ENCODE peak calls at places on chromosome 3, in six cellular contexts. V, Z, M, C, N and Q are unnamed samples.

GRCh38 chr3:184181596-184181995 is 4.4 kb upstream of the ABCF3 start:
- DNase-seq in V (no peak), Z (no peak), M (no peak), C (no peak), N (no peak), Q (no peak)

GRCh38 chr3:169104972-169105371 is 558.5 kb downstream of the MECOM start:
- DNase-seq in V (peak; percentile 9), Z (no peak), M (peak; percentile 7), C (no peak), N (no peak), Q (no peak)

GRCh38 chr3:125403789-125404188 is 28.7 kb upstream of the ZNF148 start:
- DNase-seq in V (no peak), Z (no peak), M (no peak), C (no peak), N (no peak), Q (no peak)

GRCh38 chr3:170154084-170154483 is 27.4 kb downstream of the PHC3 start:
- DNase-seq in V (no peak), Z (no peak), M (no peak), C (no peak), N (no peak), Q (no peak)

GRCh38 chr3:38401563-38401962 is 52.1 kb upstream of the ACVR2B start:
- DNase-seq in V (no peak), Z (no peak), M (no peak), C (no peak), N (no peak), Q (no peak)

GRCh38 chr3:160981217-160981938 is 123.8 kb downstream of the B3GALNT1 start:
- DNase-seq in V (no peak), Z (no peak), M (no peak), C (no peak), N (peak; percentile 31), Q (no peak)

GRCh38 chr3:73080201-73080966 is 18.9 kb downstream of the EBLN2 start:
- DNase-seq in V (no peak), Z (no peak), M (no peak), C (no peak), N (no peak), Q (no peak)

GRCh38 chr3:186108106-186108940 is 566 bp downstream of the ETV5 start:
- DNase-seq in V (peak; percentile 59), Z (peak; percentile 76), M (peak; percentile 33), C (peak; percentile 67), N (no peak), Q (peak; percentile 80)

GRCh38 chr3:143288944-143289343 is 169.4 kb downstream of the CHST2 start:
- DNase-seq in V (no peak), Z (no peak), M (no peak), C (no peak), N (no peak), Q (no peak)

GRCh38 chr3:52458770-52459540 is 3.6 kb downstream of the NISCH start:
- DNase-seq in V (no peak), Z (no peak), M (no peak), C (no peak), N (peak; percentile 27), Q (no peak)

GRCh38 chr3:125434582-125435011 is 59.5 kb upstream of the ZNF148 start:
- DNase-seq in V (no peak), Z (no peak), M (no peak), C (no peak), N (peak; percentile 56), Q (no peak)

GRCh38 chr3:61789861-61790260 is 228.5 kb downstream of the PTPRG start:
- DNase-seq in V (no peak), Z (no peak), M (no peak), C (no peak), N (no peak), Q (no peak)

GRCh38 chr3:15292765-15293522 is 39.4 kb downstream of the SH3BP5 start:
- DNase-seq in V (no peak), Z (no peak), M (no peak), C (no peak), N (no peak), Q (no peak)

GRCh38 chr3:17891139-17891850 is 148.9 kb upstream of the TBC1D5 start:
- DNase-seq in V (no peak), Z (no peak), M (no peak), C (peak; percentile 23), N (no peak), Q (no peak)

GRCh38 chr3:123834631-123835030 is 49.5 kb downstream of the MYLK start:
- DNase-seq in V (no peak), Z (no peak), M (no peak), C (no peak), N (no peak), Q (peak; percentile 25)

GRCh38 chr3:11206316-11206715 is 52.0 kb downstream of the HRH1 start:
- DNase-seq in V (no peak), Z (no peak), M (no peak), C (no peak), N (no peak), Q (no peak)

GRCh38 chr3:43893721-43894120 is 203.0 kb downstream of the ABHD5 start:
- DNase-seq in V (no peak), Z (no peak), M (no peak), C (no peak), N (no peak), Q (no peak)

GRCh38 chr3:167372138-167372537 is 8.0 kb downstream of the ZBBX start:
- DNase-seq in V (no peak), Z (no peak), M (no peak), C (no peak), N (no peak), Q (peak; percentile 32)

GRCh38 chr3:40445062-40445461 is 12.1 kb upstream of the RPL14 start:
- DNase-seq in V (no peak), Z (no peak), M (no peak), C (no peak), N (no peak), Q (no peak)

GRCh38 chr3:32374788-32375595 is 16.7 kb upstream of the CMTM7 start:
- DNase-seq in V (peak; percentile 63), Z (peak; percentile 82), M (peak; percentile 63), C (peak; percentile 48), N (peak; percentile 42), Q (peak; percentile 78)

GRCh38 chr3:143263844-143264243 is 144.3 kb downstream of the CHST2 start:
- DNase-seq in V (no peak), Z (no peak), M (no peak), C (no peak), N (no peak), Q (no peak)

GRCh38 chr3:46168583-46168982 is 39.5 kb downstream of the CCR1 start:
- DNase-seq in V (no peak), Z (no peak), M (no peak), C (no peak), N (no peak), Q (no peak)

GRCh38 chr3:69390771-69391170 is 4.9 kb upstream of the FRMD4B start:
- DNase-seq in V (no peak), Z (no peak), M (no peak), C (no peak), N (no peak), Q (no peak)

GRCh38 chr3:10738688-10739372 is 77.2 kb upstream of the SLC6A11 start:
- DNase-seq in V (peak; percentile 38), Z (peak; percentile 91), M (peak; percentile 43), C (peak; percentile 75), N (no peak), Q (peak; percentile 73)

GRCh38 chr3:172323894-172324590 is 124.2 kb downstream of the GHSR start:
- DNase-seq in V (no peak), Z (no peak), M (no peak), C (no peak), N (no peak), Q (no peak)

GRCh38 chr3:52281980-52282801 is 3.7 kb upstream of the WDR82 start:
- DNase-seq in V (peak; percentile 59), Z (no peak), M (no peak), C (no peak), N (no peak), Q (no peak)

GRCh38 chr3:32175607-32176197 is 62.8 kb upstream of the CMTM8 start:
- DNase-seq in V (peak; percentile 60), Z (peak; percentile 67), M (peak; percentile 74), C (peak; percentile 72), N (no peak), Q (peak; percentile 68)

GRCh38 chr3:128226794-128227399 is 73.6 kb downstream of the EEFSEC start:
- DNase-seq in V (peak; percentile 31), Z (peak; percentile 88), M (peak; percentile 10), C (peak; percentile 78), N (no peak), Q (peak; percentile 38)
- TF ChIP-seq YY1 in V (no peak), Z (no peak), M (no peak), C (no peak), N (no peak), Q (no peak)

DNA sequence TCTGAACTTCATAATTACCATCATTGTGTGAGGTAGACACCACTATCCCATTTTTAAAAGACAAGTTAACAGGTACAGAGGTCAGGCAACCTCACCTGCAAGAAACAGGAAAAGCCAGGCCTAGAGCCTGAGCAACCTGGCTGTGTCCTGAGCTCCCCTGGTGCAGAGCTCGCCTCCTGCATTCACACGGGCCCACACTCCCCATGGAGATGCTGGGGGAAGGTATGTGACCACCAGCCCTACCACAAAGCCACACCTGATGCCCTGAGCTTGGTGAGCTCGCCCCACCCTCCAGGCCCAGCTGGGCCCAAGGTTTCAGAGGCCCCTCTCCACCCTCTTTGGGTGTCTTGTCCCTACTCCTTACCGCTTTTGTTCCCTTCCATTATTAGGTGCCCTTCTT is 1.2 kb upstream of the EFCAB12 start:
- DNase-seq in V (no peak), Z (no peak), M (no peak), C (no peak), N (no peak), Q (no peak)
- TF ChIP-seq ZNF274 in V (no peak), Z (no peak), M (no peak), C (no peak), N (no peak), Q (no peak)

DNA sequence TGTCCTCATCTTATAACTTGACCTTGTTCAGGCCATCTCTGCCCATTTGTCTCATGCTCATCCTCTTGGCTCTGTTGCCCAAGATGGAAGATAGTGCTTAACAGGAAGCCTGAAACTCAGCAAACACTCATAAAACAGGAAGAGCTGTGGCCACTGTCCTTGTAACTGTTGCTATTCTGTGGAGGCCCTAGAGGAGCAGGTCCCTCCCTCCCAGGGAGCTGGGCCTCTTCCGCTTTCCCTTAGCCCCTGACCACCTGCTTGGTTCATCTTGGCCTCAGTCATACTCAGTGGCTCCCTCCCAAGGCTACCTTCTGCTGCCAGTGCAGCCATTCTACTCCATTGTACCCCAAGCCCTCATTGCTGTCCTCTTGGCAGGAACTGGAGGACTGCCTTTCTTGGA is 3.5 kb downstream of the MAPKAPK3 start:
- DNase-seq in V (no peak), Z (no peak), M (no peak), C (no peak), N (no peak), Q (no peak)
- H3K9ac ChIP-seq in V (no peak overlapping the region), Z (no peak overlapping the region), M (no peak overlapping the region), C (peak overlapping the region; percentile 53), N (no peak overlapping the region), Q (no peak overlapping the region)

GRCh38 chr3:20105513-20106280 is 65.5 kb downstream of the KAT2B start:
- DNase-seq in V (no peak), Z (no peak), M (no peak), C (no peak), N (no peak), Q (no peak)

GRCh38 chr3:20101041-20101440 is 60.8 kb downstream of the KAT2B start:
- DNase-seq in V (no peak), Z (no peak), M (no peak), C (no peak), N (no peak), Q (no peak)

GRCh38 chr3:20100106-20100605 is 59.9 kb downstream of the KAT2B start:
- DNase-seq in V (no peak), Z (no peak), M (no peak), C (no peak), N (no peak), Q (no peak)

GRCh38 chr3:20104167-20104661 is 64.0 kb downstream of the KAT2B start:
- DNase-seq in V (no peak), Z (no peak), M (no peak), C (no peak), N (peak; percentile 13), Q (no peak)

GRCh38 chr3:20103731-20104130 is 63.5 kb downstream of the KAT2B start:
- DNase-seq in V (no peak), Z (no peak), M (no peak), C (no peak), N (no peak), Q (no peak)
- TF ChIP-seq YY1 in V (no peak), Z (no peak), M (no peak), C (no peak), N (no peak), Q (no peak)